ENCODE peak calls at places on chromosomes 13 and 19, in four cellular contexts. F is SK-N-SH, L is A549, I is HepG2. J is an unnamed sample.

GRCh38 chr13:28136916-28137315 is 1.4 kb upstream of the PAN3 start:
- DNase-seq in F (no peak), L (no peak), I (no peak), J (no peak)

GRCh38 chr13:42992585-42993122 is 613 bp upstream of the EPSTI1 start:
- DNase-seq in F (no peak), L (no peak), I (no peak), J (no peak)

GRCh38 chr19:12891553-12892021 is 627 bp downstream of the GCDH start:
- DNase-seq in F (no peak), L (no peak), I (peak), J (no peak)

GRCh38 chr19:55146078-55146647 is 2.8 kb downstream of the TNNT1 start:
- DNase-seq in F (peak), L (peak), I (no peak), J (no peak)

GRCh38 chr19:45800009-45800553 is 7.4 kb upstream of the DMWD start:
- DNase-seq in F (no peak), L (peak), I (no peak), J (no peak)

GRCh38 chr19:49739098-49739497 is 24.0 kb downstream of the TSKS start:
- DNase-seq in F (no peak), L (no peak), I (no peak), J (no peak)

GRCh38 chr19:38078302-38078930 is 145.6 kb downstream of the DPF1 start:
- DNase-seq in F (no peak), L (no peak), I (no peak), J (no peak)

GRCh38 chr19:17915940-17916593 is 16.7 kb upstream of the CCDC124 start:
- DNase-seq in F (no peak), L (peak), I (no peak), J (no peak)

GRCh38 chr13:43522788-43523187 is 264.0 kb downstream of the ENOX1 start:
- DNase-seq in F (no peak), L (no peak), I (no peak), J (no peak)

GRCh38 chr13:91468301-91468700 is 69.9 kb downstream of the GPC5 start:
- DNase-seq in F (no peak), L (peak), I (no peak), J (no peak)

GRCh38 chr13:43110658-43111057 is 87.3 kb downstream of the DNAJC15 start:
- DNase-seq in F (no peak), L (no peak), I (no peak), J (no peak)

GRCh38 chr13:36395280-36395679 is 37.0 kb upstream of the CCNA1 start:
- DNase-seq in F (peak), L (peak), I (peak), J (no peak)

GRCh38 chr13:32036131-32036695 is 4.6 kb downstream of the FRY start:
- DNase-seq in F (no peak), L (no peak), I (no peak), J (no peak)

GRCh38 chr13:110965038-110965754 is 50.3 kb upstream of the ANKRD10 start:
- DNase-seq in F (no peak), L (peak), I (peak), J (peak)

GRCh38 chr13:79492918-79493594 is 12.1 kb downstream of the NDFIP2 start:
- DNase-seq in F (no peak), L (no peak), I (no peak), J (no peak)

GRCh38 chr19:43731854-43732253 is 16.0 kb downstream of the IRGC start:
- DNase-seq in F (no peak), L (no peak), I (no peak), J (no peak)

GRCh38 chr19:44747739-44748425 is 626 bp upstream of the BCL3 start:
- DNase-seq in F (peak), L (peak), I (peak), J (no peak)

GRCh38 chr13:45257638-45258338 is 56.9 kb upstream of the KCTD4 start:
- DNase-seq in F (no peak), L (no peak), I (no peak), J (no peak)

GRCh38 chr13:113970810-113971470 is 2.9 kb downstream of the C13orf46 start:
- DNase-seq in F (no peak), L (no peak), I (no peak), J (no peak)

GRCh38 chr19:1847684-1848398 is 442 bp downstream of the REXO1 start:
- DNase-seq in F (peak), L (no peak), I (peak), J (no peak)

GRCh38 chr13:79675931-79676658 is 195.1 kb downstream of the NDFIP2 start:
- DNase-seq in F (no peak), L (no peak), I (no peak), J (no peak)

GRCh38 chr13:28707629-28708427 is 10.9 kb downstream of the SLC46A3 start:
- DNase-seq in F (no peak), L (no peak), I (no peak), J (peak)

GRCh38 chr19:36160821-36161596 is 8.8 kb upstream of the COX7A1 start:
- DNase-seq in F (no peak), L (no peak), I (no peak), J (no peak)

GRCh38 chr13:28001049-28001448 is 12.6 kb upstream of the URAD start:
- DNase-seq in F (no peak), L (no peak), I (no peak), J (no peak)

GRCh38 chr13:45674908-45675307 is 27.2 kb upstream of the CBY2 start:
- DNase-seq in F (peak), L (no peak), I (no peak), J (no peak)

GRCh38 chr13:111318396-111318795 is 2.0 kb upstream of the TEX29 start:
- DNase-seq in F (no peak), L (no peak), I (no peak), J (no peak)

GRCh38 chr13:95403349-95404140 is 102.3 kb upstream of the ABCC4 start:
- DNase-seq in F (no peak), L (no peak), I (no peak), J (no peak)

GRCh38 chr13:46307554-46307953 is 79.5 kb downstream of the RUBCNL start:
- DNase-seq in F (no peak), L (no peak), I (no peak), J (no peak)

GRCh38 chr19:33808399-33808798 is 11.7 kb downstream of the KCTD15 start:
- DNase-seq in F (no peak), L (no peak), I (no peak), J (no peak)

GRCh38 chr13:51914137-51914493 is 52.3 kb downstream of the CCDC70 start:
- DNase-seq in F (no peak), L (no peak), I (no peak), J (no peak)

DNA sequence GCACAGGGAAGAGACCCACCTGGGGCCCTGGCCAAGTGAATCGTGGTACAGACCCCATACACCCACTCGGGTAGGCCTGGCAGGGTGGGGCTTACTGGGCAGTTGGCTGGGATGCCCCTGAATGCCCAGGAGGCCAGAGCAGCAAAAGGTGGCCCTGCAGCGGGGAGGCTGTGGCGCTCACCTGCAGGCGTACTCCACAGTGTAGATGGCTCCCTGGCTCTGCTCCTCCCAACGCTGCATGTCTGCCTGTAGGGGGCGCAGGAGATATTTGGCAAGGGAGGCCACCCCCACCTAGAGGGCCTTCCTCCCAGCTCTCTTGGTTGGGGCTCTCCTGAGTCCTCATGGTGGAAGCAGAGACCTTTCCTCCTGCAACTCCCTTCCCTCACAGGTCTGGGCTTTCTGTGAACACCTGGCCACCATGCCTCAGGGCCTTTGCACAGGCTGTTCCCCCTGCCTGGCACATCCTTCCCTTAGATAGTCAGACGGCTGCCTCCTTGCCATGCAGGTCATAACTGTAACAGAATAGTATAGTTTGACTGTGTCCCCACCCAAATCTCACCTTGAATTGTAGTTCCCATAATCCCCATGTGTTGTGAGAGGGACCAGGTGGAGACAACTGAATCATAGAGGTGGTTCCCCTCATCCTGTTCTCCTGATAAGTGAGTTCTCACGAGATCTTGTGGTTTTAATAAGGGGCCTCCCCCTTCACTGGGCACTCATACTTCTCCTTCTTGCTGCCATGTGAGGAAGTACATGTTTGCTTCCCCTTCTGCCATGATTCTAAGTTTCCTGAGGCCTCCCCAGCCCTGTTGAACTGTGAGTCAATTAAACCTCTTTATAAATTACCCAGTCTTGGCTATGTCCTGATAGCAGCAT is 5.9 kb downstream of the BORCS8 start:
- DNase-seq in F (peak), L (peak), I (peak), J (no peak)
- TF ChIP-seq RFX5 in F (no peak), L (no peak), I (no peak), J (no peak)

GRCh38 chr13:105266615-105267014 is 1268.8 kb downstream of the EFNB2 start:
- DNase-seq in F (no peak), L (no peak), I (no peak), J (no peak)
- TF ChIP-seq PBX3 in F (no peak), L (no peak), I (no peak), J (no peak)

GRCh38 chr13:41458187-41458938 is 1.0 kb downstream of the RGCC start:
- DNase-seq in F (peak), L (no peak), I (no peak), J (no peak)
- TF ChIP-seq RFX5 in F (no peak), L (no peak), I (no peak), J (no peak)

DNA sequence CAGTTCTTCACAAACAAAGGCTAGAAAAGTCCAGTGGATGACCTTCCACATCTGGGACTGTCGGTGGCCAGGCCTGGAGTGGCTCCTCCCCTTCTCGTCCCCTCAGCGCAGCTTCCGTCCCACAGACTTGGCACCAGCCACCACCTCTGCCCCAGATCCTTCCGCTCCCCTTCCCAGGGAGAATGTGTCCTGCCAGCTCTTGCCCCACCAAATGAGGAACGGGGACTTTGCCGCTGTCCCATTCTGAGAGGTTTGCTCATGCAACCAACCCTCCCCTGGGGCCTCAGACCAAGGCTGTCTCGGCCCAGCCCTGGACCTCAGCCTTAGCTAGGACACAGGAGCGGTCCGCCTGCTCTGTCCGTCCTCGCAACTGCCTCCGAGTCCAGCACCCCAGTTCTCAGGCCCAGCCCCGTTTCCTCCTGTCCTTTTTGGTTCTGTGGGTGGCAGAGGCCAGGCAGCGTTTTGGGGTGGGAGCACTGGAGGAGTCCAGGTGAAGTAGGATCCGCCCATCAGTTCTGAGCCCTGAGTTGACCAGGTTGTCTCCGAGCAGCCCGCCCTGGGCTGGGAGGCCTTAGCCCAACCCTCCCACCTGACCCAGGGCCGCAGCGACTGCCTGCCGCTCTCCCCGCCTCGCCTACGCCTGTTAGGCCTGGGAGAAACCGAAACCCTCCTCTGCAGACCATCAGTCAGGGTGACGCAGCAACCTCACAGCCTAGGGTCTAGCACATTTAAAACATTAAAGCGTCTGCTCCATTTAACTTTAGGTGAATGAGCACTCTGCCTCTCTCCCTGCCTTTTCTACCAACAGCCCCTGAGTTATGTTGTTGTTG is 284.3 kb downstream of the FOXO1 start:
- DNase-seq in F (no peak), L (no peak), I (no peak), J (no peak)
- TF ChIP-seq PBX3 in F (no peak), L (no peak), I (no peak), J (no peak)

GRCh38 chr19:4969772-4970531 is 1.0 kb downstream of the KDM4B start:
- DNase-seq in F (peak), L (no peak), I (no peak), J (peak)
- TF ChIP-seq RFX5 in F (no peak), L (no peak), I (no peak), J (no peak)

DNA sequence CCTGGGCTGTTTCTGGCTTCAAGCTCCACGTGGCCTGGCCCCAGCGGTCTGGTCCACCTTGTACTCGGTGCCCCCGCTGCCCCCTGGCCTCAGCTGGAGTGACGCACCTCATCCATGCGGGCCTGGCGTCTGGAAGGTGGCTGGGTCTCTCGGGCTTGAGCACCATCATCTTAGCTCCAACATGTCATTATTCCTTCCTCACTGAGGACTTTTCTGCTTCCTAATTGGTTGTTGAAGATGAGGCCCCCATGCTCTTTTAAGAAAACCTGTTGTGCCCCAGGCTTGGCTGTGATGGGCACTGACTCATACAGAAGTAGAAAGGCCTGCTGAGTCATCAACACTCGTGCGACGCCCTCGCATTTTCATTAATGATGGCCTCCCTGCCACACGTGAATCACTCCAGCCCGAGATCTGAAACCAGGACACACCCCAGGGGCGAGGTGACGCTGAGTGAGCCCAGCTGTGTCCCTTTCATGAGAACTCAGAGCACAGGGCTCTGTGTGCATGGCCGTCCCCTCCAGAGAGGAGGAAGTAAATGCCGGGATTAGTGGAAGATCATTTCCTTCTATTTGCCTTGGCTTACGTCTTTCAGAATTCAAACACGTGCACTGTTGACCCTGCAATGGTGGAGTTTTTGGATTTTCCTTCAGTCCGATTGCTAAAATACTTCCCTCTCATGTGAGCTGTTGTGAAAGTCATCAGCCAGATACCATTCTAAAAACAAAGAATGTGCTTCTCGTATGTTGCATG is 14.0 kb upstream of the GJA3 start:
- DNase-seq in F (no peak), L (peak), I (peak), J (peak)
- TF ChIP-seq PBX3 in F (peak), L (no peak), I (no peak), J (no peak)

GRCh38 chr19:47221080-47221841 is 9.7 kb downstream of the BBC3 start:
- DNase-seq in F (peak), L (no peak), I (no peak), J (no peak)

GRCh38 chr19:47210180-47210490 is 20.9 kb downstream of the BBC3 start:
- DNase-seq in F (no peak), L (no peak), I (no peak), J (no peak)

GRCh38 chr19:47210689-47211316 is 20.2 kb downstream of the BBC3 start:
- DNase-seq in F (peak), L (peak), I (peak), J (no peak)

GRCh38 chr19:47215581-47215980 is 15.4 kb downstream of the BBC3 start:
- DNase-seq in F (no peak), L (no peak), I (no peak), J (no peak)
- TF ChIP-seq RFX5 in F (no peak), L (no peak), I (no peak), J (no peak)

J was measured in GM12878.